ENCODE peak calls at places on chromosome 22, in seven cellular contexts. A is H1, K is sigmoid colon, X is ovary, J is stomach, N is transverse colon, B is esophagus muscularis mucosa. M is an unnamed sample. For H3K4me1, the result is how much of the 10 kb centered on the place peaks cover.

GRCh38 chr22:45880732-45881523 is 96.0 kb downstream of the WNT7B start:
- DNase-seq in A (no peak), K (peak), X (no peak), J (no peak), N (no peak), B (no peak), M (peak)

GRCh38 chr22:20464096-20464614 is 26.5 kb upstream of the SCARF2 start:
- DNase-seq in A (no peak), K (no peak), X (no peak), J (no peak), N (no peak), B (no peak), M (no peak)

GRCh38 chr22:23061471-23062280 is 8.6 kb upstream of the GNAZ start:
- DNase-seq in A (no peak), K (no peak), X (no peak), J (peak), N (no peak), B (peak), M (no peak)

GRCh38 chr22:45735273-45735672 is 63.6 kb downstream of the ATXN10 start:
- DNase-seq in A (no peak), K (no peak), X (no peak), J (no peak), N (no peak), B (no peak), M (no peak)

GRCh38 chr22:46443850-46444389 is 93.5 kb downstream of the CELSR1 start:
- DNase-seq in A (no peak), K (no peak), X (no peak), J (peak), N (peak), B (no peak), M (peak)

GRCh38 chr22:36942561-36942960 is 29.1 kb downstream of the CSF2RB start:
- DNase-seq in A (no peak), K (no peak), X (no peak), J (no peak), N (no peak), B (no peak), M (peak)

GRCh38 chr22:35099883-35100282 is 33.9 kb downstream of the ISX start:
- DNase-seq in A (no peak), K (no peak), X (no peak), J (no peak), N (no peak), B (no peak), M (no peak)

GRCh38 chr22:41922336-41922735 is 4.3 kb downstream of the TNFRSF13C start:
- DNase-seq in A (no peak), K (no peak), X (no peak), J (no peak), N (no peak), B (no peak), M (no peak)

GRCh38 chr22:46752286-46752685 is 10.2 kb upstream of the TBC1D22A start:
- DNase-seq in A (no peak), K (no peak), X (no peak), J (no peak), N (no peak), B (no peak), M (no peak)

GRCh38 chr22:37161442-37161841 is 11.7 kb upstream of the IL2RB start:
- DNase-seq in A (no peak), K (no peak), X (no peak), J (no peak), N (no peak), B (no peak), M (no peak)

GRCh38 chr22:48937032-48937639 is 890.5 kb downstream of the BRD1 start:
- DNase-seq in A (no peak), K (peak), X (no peak), J (peak), N (no peak), B (peak), M (no peak)

GRCh38 chr22:22820626-22821025 is 67.0 kb upstream of the IGLL5 start:
- DNase-seq in A (no peak), K (no peak), X (no peak), J (no peak), N (no peak), B (peak), M (no peak)

GRCh38 chr22:20645954-20646353 is 128.0 kb upstream of the SERPIND1 start:
- DNase-seq in A (no peak), K (no peak), X (no peak), J (no peak), N (no peak), B (no peak), M (no peak)

DNA sequence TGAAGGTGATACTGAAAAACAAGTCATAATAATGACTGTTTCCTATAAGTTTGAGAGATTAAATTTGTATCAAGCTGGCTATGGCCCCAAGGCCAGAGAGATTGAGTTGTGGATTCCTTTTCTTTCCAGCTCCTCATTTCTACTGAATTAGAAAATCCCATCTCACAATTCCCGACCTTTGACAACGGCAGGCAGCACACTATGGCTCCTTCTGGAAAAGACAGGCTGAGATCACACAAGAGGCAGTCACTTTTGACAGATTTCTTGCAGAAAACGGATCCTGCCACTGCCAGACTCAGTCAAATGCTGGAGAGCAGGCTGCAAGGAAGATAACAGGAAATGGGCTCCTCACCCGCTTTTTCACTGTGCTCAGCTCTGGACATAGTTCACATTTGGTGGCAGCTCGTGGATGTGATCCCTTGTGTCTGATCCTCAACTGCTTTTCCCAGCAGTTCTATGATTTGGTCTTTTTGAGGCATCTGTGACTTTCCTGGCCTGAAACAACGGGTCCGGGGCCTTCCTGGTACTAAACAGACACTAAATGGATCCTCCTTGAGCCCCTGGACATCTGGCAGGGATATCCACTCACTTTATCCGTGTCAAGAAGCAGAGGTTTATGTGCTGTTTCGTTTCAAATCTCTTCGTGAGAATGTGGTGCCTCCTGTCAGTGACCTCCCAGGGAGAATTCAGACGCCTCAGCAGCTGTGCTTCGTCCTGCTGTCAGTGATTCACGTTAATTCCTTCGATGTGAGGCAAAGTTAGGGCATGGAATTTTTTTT is 26.1 kb upstream of the RTL6 start:
- DNase-seq in A (no peak), K (peak), X (peak), J (peak), N (peak), B (peak), M (no peak)
- TF ChIP-seq EP300 in A (no peak), K (peak), X (no peak), J (no peak), N (no peak), B (no peak), M (no peak)

GRCh38 chr22:27801197-27801615 is 350 bp downstream of the MN1 start:
- DNase-seq in A (no peak), K (no peak), X (peak), J (peak), N (peak), B (no peak), M (peak)
- TF ChIP-seq CTCF in A (no peak), K (no peak), X (no peak), J (no peak), N (no peak), B (peak), M (no peak)

GRCh38 chr22:29737251-29738117 is 17.7 kb downstream of the CABP7 start:
- DNase-seq in A (no peak), K (no peak), X (peak), J (no peak), N (no peak), B (no peak), M (no peak)

GRCh38 chr22:29733362-29734322 is 13.8 kb downstream of the CABP7 start:
- DNase-seq in A (no peak), K (no peak), X (no peak), J (no peak), N (peak), B (no peak), M (no peak)

GRCh38 chr22:29734429-29734828 is 14.6 kb downstream of the CABP7 start:
- DNase-seq in A (no peak), K (no peak), X (no peak), J (no peak), N (no peak), B (no peak), M (no peak)

GRCh38 chr22:29738118-29738815 is 18.5 kb downstream of the CABP7 start:
- DNase-seq in A (no peak), K (no peak), X (no peak), J (no peak), N (no peak), B (no peak), M (no peak)

GRCh38 chr22:29734853-29735252 is 15.1 kb downstream of the CABP7 start:
- DNase-seq in A (no peak), K (no peak), X (no peak), J (no peak), N (no peak), B (no peak), M (no peak)
- H3K4me1 ChIP-seq in A (under half), K (under half), X (under half), J (under half), N (under half), B (under half), M (under half)

GRCh38 chr22:29198240-29198639 is 7.5 kb upstream of the EMID1 start:
- DNase-seq in A (no peak), K (no peak), X (no peak), J (no peak), N (no peak), B (no peak), M (no peak)

GRCh38 chr22:29195118-29195963 is 10.4 kb upstream of the EMID1 start:
- DNase-seq in A (no peak), K (peak), X (no peak), J (no peak), N (no peak), B (no peak), M (no peak)

GRCh38 chr22:29199702-29200400 is 5.8 kb upstream of the EMID1 start:
- DNase-seq in A (no peak), K (no peak), X (no peak), J (no peak), N (no peak), B (no peak), M (no peak)

GRCh38 chr22:29195964-29196666 is 9.6 kb upstream of the EMID1 start:
- DNase-seq in A (no peak), K (no peak), X (no peak), J (no peak), N (no peak), B (no peak), M (no peak)

GRCh38 chr22:29197096-29197495 is 8.6 kb upstream of the EMID1 start:
- DNase-seq in A (no peak), K (peak), X (no peak), J (no peak), N (no peak), B (no peak), M (no peak)
- TF ChIP-seq EP300 in A (no peak), K (no peak), X (no peak), J (no peak), N (no peak), B (no peak), M (no peak)

GRCh38 chr22:50169774-50170341 is 673 bp upstream of the PANX2 start:
- DNase-seq in A (no peak), K (peak), X (peak), J (peak), N (no peak), B (no peak), M (peak)
- TF ChIP-seq CTCF in A (no peak), K (no peak), X (no peak), J (no peak), N (no peak), B (no peak), M (no peak)

GRCh38 chr22:24424901-24425775 is 2.3 kb upstream of the ADORA2A start:
- DNase-seq in A (no peak), K (no peak), X (no peak), J (no peak), N (no peak), B (no peak), M (no peak)
- H3K4me1 ChIP-seq in A (under half), K (under half), X (under half), J (under half), N (under half), B (under half), M (under half)